ENCODE peak calls at places on chromosome 13, in seven cellular contexts. L is fibroblast of mammary gland; S is HT-29; F is dorsolateral prefrontal cortex; Z is NCI-H748 treated with DMSO at 0.1 percent for 48 hours; C is iris pigment epithelial cell; Q is stimulated activated naive CD4-positive, alpha-beta T cell. U is an unnamed sample.

GRCh38 chr13:29771247-29771646 is 79.2 kb downstream of the UBL3 start:
- DNase-seq in L (peak), S (peak), F (no peak), Z (peak), C (peak), Q (no peak), U (peak)

GRCh38 chr13:109394311-109394988 is 391.9 kb downstream of the IRS2 start:
- DNase-seq in L (peak), S (no peak), F (no peak), Z (no peak), C (no peak), Q (no peak), U (no peak)

GRCh38 chr13:50914301-50914700 is 4.7 kb downstream of the RNASEH2B start:
- DNase-seq in L (peak), S (no peak), F (no peak), Z (no peak), C (no peak), Q (no peak), U (no peak)

GRCh38 chr13:94195715-94196114 is 283.8 kb downstream of the DCT start:
- DNase-seq in L (peak), S (no peak), F (no peak), Z (no peak), C (peak), Q (no peak), U (no peak)

GRCh38 chr13:112626124-112626523 is 38.2 kb upstream of the TUBGCP3 start:
- DNase-seq in L (no peak), S (no peak), F (no peak), Z (no peak), C (no peak), Q (no peak), U (no peak)

GRCh38 chr13:100129605-100130004 is 40.7 kb downstream of the PCCA start:
- DNase-seq in L (no peak), S (no peak), F (no peak), Z (no peak), C (no peak), Q (no peak), U (no peak)

GRCh38 chr13:41059896-41060722 is 1.2 kb upstream of the WBP4 start:
- DNase-seq in L (peak), S (peak), F (peak), Z (peak), C (peak), Q (peak), U (no peak)

GRCh38 chr13:113948034-113948742 is 25.7 kb downstream of the C13orf46 start:
- DNase-seq in L (no peak), S (no peak), F (peak), Z (no peak), C (no peak), Q (no peak), U (no peak)

GRCh38 chr13:93227906-93228801 is 1.5 kb downstream of the GPC6 start:
- DNase-seq in L (peak), S (no peak), F (peak), Z (peak), C (peak), Q (no peak), U (no peak)

U was measured in CD4-positive, alpha-beta memory T cell.